ENCODE peak calls at places on chromosomes 7 and 10, in eight cellular contexts. X is sigmoid colon, A is lung, E is hepatocyte, M is right atrium auricular region, D is heart left ventricle, H is HCT116, Q is lower lobe of right lung. P is an unnamed sample.

GRCh38 chr7:28187012-28187411 is 6.4 kb upstream of the JAZF1 start:
- DNase-seq in X (no peak), A (no peak), E (no peak), M (no peak), D (no peak), H (no peak), Q (no peak), P (no peak)

GRCh38 chr7:26490631-26491624 is 199.3 kb downstream of the SNX10 start:
- DNase-seq in X (no peak), A (no peak), E (peak; percentile 72), M (no peak), D (no peak), H (no peak), Q (no peak), P (no peak)

GRCh38 chr7:90726120-90726519 is 130.0 kb downstream of the CDK14 start:
- DNase-seq in X (no peak), A (no peak), E (no peak), M (no peak), D (no peak), H (no peak), Q (no peak), P (no peak)

GRCh38 chr10:43117777-43118583 is 20.3 kb upstream of the CSGALNACT2 start:
- DNase-seq in X (no peak), A (no peak), E (no peak), M (no peak), D (no peak), H (no peak), Q (no peak), P (peak; percentile 33)

GRCh38 chr10:95814011-95814727 is 58.2 kb downstream of the ENTPD1 start:
- DNase-seq in X (no peak), A (no peak), E (no peak), M (no peak), D (peak; percentile 38), H (no peak), Q (no peak), P (no peak)

GRCh38 chr7:40175725-40176510 is 41.1 kb downstream of the SUGCT start:
- DNase-seq in X (no peak), A (no peak), E (no peak), M (no peak), D (no peak), H (no peak), Q (no peak), P (no peak)

GRCh38 chr7:108450160-108450559 is 6.1 kb downstream of the NRCAM start:
- DNase-seq in X (no peak), A (no peak), E (no peak), M (no peak), D (no peak), H (no peak), Q (no peak), P (no peak)

GRCh38 chr10:104317195-104318095 is 20.8 kb downstream of the ITPRIP start:
- DNase-seq in X (peak; percentile 78), A (no peak), E (peak; percentile 39), M (no peak), D (no peak), H (no peak), Q (no peak), P (no peak)

GRCh38 chr7:74059681-74060588 is 23.7 kb upstream of the LIMK1 start:
- DNase-seq in X (no peak), A (peak; percentile 79), E (no peak), M (no peak), D (no peak), H (peak; percentile 33), Q (peak; percentile 81), P (no peak)

GRCh38 chr10:58385784-58386112 is 538 bp downstream of the TFAM start:
- DNase-seq in X (no peak), A (peak; percentile 30), E (peak; percentile 65), M (no peak), D (peak; percentile 10), H (no peak), Q (peak; percentile 51), P (peak; percentile 75)

GRCh38 chr10:78579586-78579985 is 489.2 kb upstream of the ZMIZ1 start:
- DNase-seq in X (no peak), A (no peak), E (no peak), M (no peak), D (no peak), H (no peak), Q (no peak), P (no peak)

GRCh38 chr10:102418612-102419560 is at the start of gene PSD:
- DNase-seq in X (no peak), A (no peak), E (no peak), M (no peak), D (no peak), H (no peak), Q (no peak), P (peak; percentile 33)

GRCh38 chr10:77825965-77826364 is 100.6 kb downstream of the DLG5 start:
- DNase-seq in X (no peak), A (no peak), E (no peak), M (no peak), D (no peak), H (no peak), Q (peak; percentile 2), P (no peak)

GRCh38 chr10:57716884-57717283 is 550.8 kb downstream of the IPMK start:
- DNase-seq in X (no peak), A (no peak), E (peak; percentile 25), M (no peak), D (no peak), H (no peak), Q (no peak), P (no peak)

GRCh38 chr7:29113384-29114102 is 32.8 kb downstream of the CPVL start:
- DNase-seq in X (no peak), A (no peak), E (peak; percentile 53), M (no peak), D (no peak), H (peak; percentile 36), Q (no peak), P (peak; percentile 70)

GRCh38 chr7:47610506-47611044 is 28.7 kb upstream of the TNS3 start:
- DNase-seq in X (no peak), A (no peak), E (peak; percentile 43), M (no peak), D (no peak), H (no peak), Q (no peak), P (no peak)

GRCh38 chr7:139714163-139714901 is 63.5 kb downstream of the HIPK2 start:
- DNase-seq in X (no peak), A (peak; percentile 44), E (no peak), M (no peak), D (peak; percentile 56), H (no peak), Q (peak; percentile 81), P (no peak)

GRCh38 chr7:12092499-12093130 is 118.5 kb upstream of the TMEM106B start:
- DNase-seq in X (no peak), A (no peak), E (no peak), M (no peak), D (no peak), H (no peak), Q (no peak), P (no peak)

GRCh38 chr7:55185321-55185802 is 166.5 kb downstream of the EGFR start:
- DNase-seq in X (no peak), A (no peak), E (no peak), M (no peak), D (no peak), H (no peak), Q (no peak), P (no peak)

GRCh38 chr7:66355762-66356161 is 150.6 kb downstream of the TPST1 start:
- DNase-seq in X (no peak), A (no peak), E (no peak), M (no peak), D (no peak), H (no peak), Q (no peak), P (peak; percentile 48)

GRCh38 chr10:113078282-113078907 is 128.3 kb downstream of the TCF7L2 start:
- DNase-seq in X (peak; percentile 7), A (no peak), E (no peak), M (no peak), D (no peak), H (no peak), Q (no peak), P (no peak)

GRCh38 chr7:118844748-118845147 is 620.2 kb downstream of the ANKRD7 start:
- DNase-seq in X (no peak), A (no peak), E (no peak), M (no peak), D (no peak), H (no peak), Q (no peak), P (no peak)

GRCh38 chr10:133295426-133296320 is 13.0 kb downstream of the TUBGCP2 start:
- DNase-seq in X (no peak), A (no peak), E (no peak), M (no peak), D (no peak), H (no peak), Q (no peak), P (no peak)
- H3K36me3 ChIP-seq in X (peaks cover 89% of the 10 kb centered on the region), A (peaks cover 74% of the 10 kb centered on the region), E (peaks cover 2% of the 10 kb centered on the region), M (peaks cover 88% of the 10 kb centered on the region), D (peaks cover 88% of the 10 kb centered on the region), H (peaks cover 4% of the 10 kb centered on the region), Q (peaks cover 88% of the 10 kb centered on the region), P (peaks cover 6% of the 10 kb centered on the region)

GRCh38 chr10:131491195-131491594 is 179.7 kb upstream of the TCERG1L start:
- DNase-seq in X (no peak), A (no peak), E (no peak), M (no peak), D (no peak), H (no peak), Q (no peak), P (no peak)
- H3K4me1 ChIP-seq in X (no peaks in the 10 kb centered on the region), A (no peaks in the 10 kb centered on the region), E (no peaks in the 10 kb centered on the region), M (no peaks in the 10 kb centered on the region), D (no peaks in the 10 kb centered on the region), H (no peaks in the 10 kb centered on the region), Q (no peaks in the 10 kb centered on the region), P (no peaks in the 10 kb centered on the region)

DNA sequence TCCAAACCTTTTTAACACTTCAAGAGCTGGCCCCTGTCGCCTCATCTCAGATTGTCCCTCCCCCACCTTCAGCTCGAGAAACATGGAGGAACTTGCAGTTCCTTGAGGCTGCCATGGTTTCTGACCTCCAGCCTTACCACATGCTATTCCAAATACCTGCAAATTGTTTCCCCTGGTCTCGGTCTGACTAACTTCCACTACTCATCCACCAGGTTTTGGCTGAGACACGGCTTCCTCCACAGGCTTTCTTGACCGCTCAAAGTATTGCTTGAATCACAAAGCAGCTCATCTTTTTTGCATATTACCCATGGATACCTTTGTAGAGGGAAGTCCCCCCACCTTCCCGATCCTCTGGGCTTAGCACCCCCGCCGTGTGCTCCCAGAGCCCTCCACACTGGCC is 5.2 kb upstream of the SAMD8 start:
- DNase-seq in X (peak; percentile 35), A (no peak), E (no peak), M (no peak), D (no peak), H (no peak), Q (no peak), P (no peak)
- H3K4me3 ChIP-seq in X (no peak overlapping the region), A (no peak overlapping the region), E (no peak overlapping the region), M (no peak overlapping the region), D (no peak overlapping the region), H (no peak overlapping the region), Q (no peak overlapping the region), P (no peak overlapping the region)

DNA sequence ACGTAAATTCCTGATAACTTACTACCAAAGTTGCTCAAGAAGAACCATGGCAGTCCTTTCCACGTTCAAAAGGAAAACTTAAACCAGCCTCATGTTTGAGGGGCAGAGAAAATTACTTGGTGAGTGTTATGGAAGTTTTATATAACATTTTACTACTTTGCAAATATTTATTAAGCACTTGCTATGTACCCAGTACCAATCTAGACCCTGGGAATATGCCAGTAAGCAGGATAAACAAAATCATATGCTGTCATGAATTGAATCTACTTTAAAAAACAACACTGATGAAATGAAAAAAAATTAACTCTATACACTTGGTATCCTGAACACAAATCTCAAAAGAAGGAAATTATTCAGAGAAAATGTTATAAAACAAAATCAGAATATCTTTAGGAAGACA is 46.1 kb downstream of the NCAPG2 start:
- DNase-seq in X (no peak), A (no peak), E (no peak), M (no peak), D (no peak), H (no peak), Q (no peak), P (no peak)
- H3K36me3 ChIP-seq in X (peaks cover 32% of the 10 kb centered on the region), A (peaks cover 23% of the 10 kb centered on the region), E (no peaks in the 10 kb centered on the region), M (peaks cover 12% of the 10 kb centered on the region), D (peaks cover 33% of the 10 kb centered on the region), H (peaks cover 24% of the 10 kb centered on the region), Q (peaks cover 19% of the 10 kb centered on the region), P (no peaks in the 10 kb centered on the region)